ENCODE peak calls at places on chromosomes 4 and X, in ten cellular contexts. A, D, B, V, Q, Z, I, T, C and M are unnamed samples.

GRCh38 chr4:122539861-122540465 is 80.9 kb downstream of the IL21 start:
- DNase-seq in Z (no peak), Q (no peak), C (no peak), I (no peak), D (no peak), B (no peak), V (peak), A (no peak), T (no peak), M (peak)

GRCh38 chr4:141658316-141658715 is 21.9 kb downstream of the IL15 start:
- DNase-seq in D (no peak), I (no peak), Z (no peak), B (no peak), V (no peak), C (no peak), A (no peak), Q (no peak), T (no peak), M (no peak)

GRCh38 chr4:17111959-17112659 is 213.7 kb upstream of the LDB2 start:
- DNase-seq in D (peak), Z (no peak), T (no peak), C (no peak), B (no peak), V (peak), I (no peak), Q (no peak), A (no peak), M (peak)

GRCh38 chr4:57374866-57375595 is 264.8 kb upstream of the IGFBP7 start:
- DNase-seq in I (no peak), D (no peak), B (no peak), C (no peak), T (no peak), A (no peak), Z (no peak), Q (no peak), V (peak), M (no peak)

GRCh38 chr4:5984843-5985242 is 33.4 kb downstream of the C4orf50 start:
- DNase-seq in A (no peak), Q (no peak), D (no peak), Z (no peak), C (no peak), B (no peak), T (no peak), V (no peak), I (no peak), M (no peak)

GRCh38 chr4:110109455-110109854 is 89.0 kb downstream of the ELOVL6 start:
- DNase-seq in T (no peak), I (no peak), Q (no peak), C (no peak), D (no peak), A (no peak), B (no peak), V (no peak), Z (no peak), M (no peak)

GRCh38 chrX:18582910-18583493 is 88.9 kb downstream of the RS1 start:
- DNase-seq in V (no peak), Z (no peak), C (no peak), D (no peak), T (no peak), I (no peak), Q (peak), A (peak), B (no peak), M (no peak)

GRCh38 chrX:46180258-46180687 is 364.9 kb downstream of the ZNF674 start:
- DNase-seq in I (no peak), Q (peak), T (no peak), Z (no peak), D (peak), A (no peak), B (peak), V (peak), C (no peak), M (peak)

GRCh38 chrX:108516184-108516583 is 76.5 kb downstream of the COL4A5 start:
- DNase-seq in D (no peak), C (no peak), Q (no peak), I (no peak), B (no peak), Z (no peak), V (no peak), A (no peak), T (no peak), M (no peak)

GRCh38 chr4:173177232-173177631 is 8.6 kb downstream of the GALNT7 start:
- DNase-seq in T (no peak), Z (no peak), B (no peak), C (no peak), A (no peak), D (no peak), V (no peak), I (no peak), Q (no peak), M (no peak)